ENCODE peak calls at places on chromosome 1, in four cellular contexts. Z, A, H and B are unnamed samples.

GRCh38 chr1:9905010-9905409 is 5.1 kb downstream of the CTNNBIP1 start:
- DNase-seq in Z (no peak), A (no peak), H (no peak), B (no peak)

GRCh38 chr1:97073936-97074335 is 352.4 kb downstream of the PTBP2 start:
- DNase-seq in Z (no peak), A (no peak), H (no peak), B (no peak)

GRCh38 chr1:223233410-223234163 is 90.5 kb upstream of the TLR5 start:
- DNase-seq in Z (no peak), A (peak; percentile 32), H (no peak), B (no peak)

GRCh38 chr1:171576144-171576543 is 45.9 kb upstream of the MYOCOS start:
- DNase-seq in Z (no peak), A (no peak), H (no peak), B (no peak)

GRCh38 chr1:176541663-176542062 is 78.7 kb downstream of the PAPPA2 start:
- DNase-seq in Z (no peak), A (no peak), H (no peak), B (no peak)

GRCh38 chr1:111656093-111657017 is 36.8 kb downstream of the RAP1A start:
- DNase-seq in Z (no peak), A (no peak), H (peak; percentile 38), B (no peak)

GRCh38 chr1:210730023-210730422 is 401.3 kb downstream of the HHAT start:
- DNase-seq in Z (no peak), A (no peak), H (no peak), B (no peak)

GRCh38 chr1:245205396-245205795 is 50.6 kb downstream of the KIF26B start:
- DNase-seq in Z (no peak), A (no peak), H (no peak), B (no peak)

GRCh38 chr1:207032528-207033017 is at the start of gene C1orf116:
- DNase-seq in Z (no peak), A (peak; percentile 87), H (no peak), B (no peak)
- H3K4me3 ChIP-seq in Z (no peak within 1 kb of the TSS), A (peak within 1 kb of the TSS; percentile 46), H (no peak within 1 kb of the TSS), B (no peak within 1 kb of the TSS)

GRCh38 chr1:109025691-109026090 is 16.2 kb downstream of the WDR47 start:
- DNase-seq in Z (no peak), A (no peak), H (no peak), B (no peak)

GRCh38 chr1:109024651-109025050 is 17.3 kb downstream of the WDR47 start:
- DNase-seq in Z (no peak), A (no peak), H (no peak), B (no peak)

DNA sequence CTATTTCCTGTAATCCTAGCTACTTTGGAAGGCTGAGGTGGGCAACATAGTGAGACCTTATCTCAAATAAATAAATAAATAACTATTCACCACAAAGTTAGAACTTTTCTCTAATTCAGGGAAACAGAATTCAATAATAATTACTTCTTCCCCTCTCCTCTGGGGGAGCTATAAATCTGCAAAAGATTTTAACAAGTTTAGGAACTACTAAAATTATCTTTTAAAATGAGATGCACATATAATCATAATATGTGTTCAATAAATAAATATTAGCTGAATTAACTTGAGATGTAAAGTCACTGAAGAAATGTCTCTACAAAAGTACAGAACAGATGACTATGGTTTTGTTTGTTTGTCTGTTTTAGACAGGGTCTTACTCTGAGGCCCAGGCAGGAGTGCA is 14.1 kb downstream of the WDR47 start:
- DNase-seq in Z (no peak), A (no peak), H (no peak), B (no peak)
- TF ChIP-seq CTCF in Z (no peak), A (no peak), H (peak; percentile 1), B (peak; percentile 54)

DNA sequence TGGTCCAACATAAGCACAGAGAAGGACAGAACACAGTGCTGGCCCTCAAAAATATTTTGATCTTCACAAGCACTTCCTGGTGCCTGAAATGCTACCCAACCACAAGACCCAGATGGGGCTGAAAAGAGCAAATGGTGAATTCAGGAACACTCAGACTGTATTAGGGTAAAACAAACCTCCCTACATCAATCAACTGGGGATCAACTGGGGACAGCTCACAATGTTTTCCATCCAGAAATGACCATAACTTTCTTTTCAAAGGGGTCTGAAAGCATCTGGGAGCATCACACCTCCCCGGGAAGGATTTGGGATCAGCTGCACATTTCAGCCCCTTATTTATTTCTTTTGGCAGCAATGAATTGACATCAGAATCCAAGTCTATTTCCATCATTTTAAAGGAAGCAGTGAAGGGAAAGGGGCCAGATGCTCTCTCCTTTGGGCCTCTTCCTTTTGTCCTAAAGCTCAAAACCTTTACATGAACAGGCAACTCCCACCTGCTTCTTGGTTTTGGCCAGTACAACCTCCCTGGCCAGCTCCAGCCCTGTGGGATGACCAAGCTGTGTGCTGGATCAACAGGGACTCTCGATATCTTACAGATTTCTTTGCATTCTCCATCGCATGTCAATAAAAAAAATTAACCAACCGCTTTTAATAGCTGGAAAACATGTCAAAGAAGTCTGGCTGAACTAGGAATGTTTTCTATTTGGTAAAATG is 45.6 kb downstream of the KCNN3 start:
- DNase-seq in Z (no peak), A (no peak), H (no peak), B (no peak)
- H3K4me3 ChIP-seq in Z (no peak overlapping the region), A (no peak overlapping the region), H (no peak overlapping the region), B (no peak overlapping the region)

DNA sequence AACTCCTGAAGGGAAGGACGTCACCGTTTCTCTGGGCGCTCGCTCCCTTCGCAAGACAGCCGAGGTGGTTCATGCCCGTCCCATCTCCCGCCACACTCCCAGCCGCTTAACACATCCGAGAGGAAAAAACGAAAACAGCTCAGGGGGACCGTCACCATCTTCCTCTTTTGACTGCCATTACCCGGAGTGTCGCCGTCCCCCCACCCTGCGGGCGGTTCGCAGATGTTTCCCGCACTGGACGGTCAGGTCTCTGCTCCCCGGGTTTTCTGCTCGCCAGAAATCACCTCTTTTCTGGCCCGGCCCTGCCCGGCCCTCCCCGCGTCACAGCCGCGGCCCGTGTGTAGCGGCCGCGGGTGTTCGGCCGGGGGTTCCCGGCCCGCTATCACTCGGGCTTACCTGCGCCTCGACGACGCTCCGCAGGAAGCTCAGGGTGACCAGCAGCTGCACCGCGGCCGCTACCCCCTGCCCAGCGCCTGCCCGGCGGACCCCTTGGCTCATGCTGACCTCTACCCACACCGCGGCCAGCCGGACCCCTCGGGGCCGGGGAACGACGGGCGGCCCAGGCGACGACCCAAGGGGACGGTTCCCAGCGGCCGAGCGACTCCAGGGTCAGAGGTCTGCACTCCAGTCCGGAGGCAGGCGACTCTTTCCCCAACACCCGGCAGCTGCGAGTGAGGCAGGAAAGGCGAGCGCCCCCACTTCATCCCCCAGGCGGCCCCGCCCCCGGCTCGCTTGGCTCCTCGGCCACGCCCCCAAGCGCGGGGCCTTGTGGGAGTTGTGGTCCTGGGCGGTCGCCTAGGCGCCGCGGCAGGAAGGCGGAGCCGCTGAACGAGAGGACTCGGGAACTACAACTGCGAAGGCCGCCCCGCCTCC is at the start of gene ERO1B:
- DNase-seq in Z (peak; percentile 98), A (peak; percentile 99), H (peak; percentile 97), B (peak; percentile 97)
- TF ChIP-seq CTCF in Z (peak; percentile 13), A (no peak), H (no peak), B (no peak)